ENCODE peak calls at places on chromosomes 4 and X, in six cellular contexts. One of them, this sample, is unnamed.

GRCh38 chr4:55372259-55372658 is 23.5 kb upstream of the TMEM165 start:
- DNase-seq in progenitor cell of endocrine pancreas: no peak
- DNase-seq in effector CD4-positive, alpha-beta T cell: no peak
- DNase-seq in thyroid gland: no peak
- DNase-seq in GM23338: no peak
- DNase-seq in NCI-H2081: no peak
- DNase-seq in this sample: no peak

GRCh38 chr4:41160010-41160789 is 54.1 kb downstream of the APBB2 start:
- DNase-seq in thyroid gland: no peak
- DNase-seq in progenitor cell of endocrine pancreas: no peak
- DNase-seq in effector CD4-positive, alpha-beta T cell: no peak
- DNase-seq in GM23338: no peak
- DNase-seq in NCI-H2081: no peak
- DNase-seq in this sample: peak

GRCh38 chr4:7844247-7844991 is 95.2 kb downstream of the AFAP1 start:
- DNase-seq in GM23338: peak
- DNase-seq in NCI-H2081: peak
- DNase-seq in progenitor cell of endocrine pancreas: peak
- DNase-seq in effector CD4-positive, alpha-beta T cell: peak
- DNase-seq in thyroid gland: peak
- DNase-seq in this sample: peak

GRCh38 chrX:9310596-9310995 is 154.3 kb upstream of the TBL1X start:
- DNase-seq in NCI-H2081: no peak
- DNase-seq in progenitor cell of endocrine pancreas: no peak
- DNase-seq in GM23338: no peak
- DNase-seq in thyroid gland: no peak
- DNase-seq in effector CD4-positive, alpha-beta T cell: no peak
- DNase-seq in this sample: no peak

GRCh38 chr4:65738134-65738533 is 67.8 kb upstream of the EPHA5 start:
- DNase-seq in progenitor cell of endocrine pancreas: no peak
- DNase-seq in effector CD4-positive, alpha-beta T cell: no peak
- DNase-seq in thyroid gland: no peak
- DNase-seq in GM23338: no peak
- DNase-seq in NCI-H2081: no peak
- DNase-seq in this sample: no peak

GRCh38 chr4:11805837-11806236 is 377.1 kb upstream of the HS3ST1 start:
- DNase-seq in NCI-H2081: peak
- DNase-seq in effector CD4-positive, alpha-beta T cell: no peak
- DNase-seq in progenitor cell of endocrine pancreas: no peak
- DNase-seq in thyroid gland: no peak
- DNase-seq in GM23338: peak
- DNase-seq in this sample: no peak

GRCh38 chr4:112550728-112551127 is 34.7 kb upstream of the NEUROG2 start:
- DNase-seq in thyroid gland: no peak
- DNase-seq in NCI-H2081: no peak
- DNase-seq in GM23338: no peak
- DNase-seq in progenitor cell of endocrine pancreas: no peak
- DNase-seq in effector CD4-positive, alpha-beta T cell: no peak
- DNase-seq in this sample: no peak

GRCh38 chr4:185421366-185422124 is 4.2 kb downstream of the UFSP2 start:
- DNase-seq in effector CD4-positive, alpha-beta T cell: no peak
- DNase-seq in NCI-H2081: no peak
- DNase-seq in progenitor cell of endocrine pancreas: no peak
- DNase-seq in GM23338: no peak
- DNase-seq in thyroid gland: no peak
- DNase-seq in this sample: no peak

GRCh38 chr4:139603576-139604387 is 47.8 kb upstream of the SETD7 start:
- DNase-seq in NCI-H2081: peak
- DNase-seq in progenitor cell of endocrine pancreas: peak
- DNase-seq in GM23338: peak
- DNase-seq in effector CD4-positive, alpha-beta T cell: peak
- DNase-seq in thyroid gland: peak
- DNase-seq in this sample: no peak

This sample was measured in HS-27A.